ENCODE peak calls at places on chromosome 9, in six cellular contexts. R, U, W, Z, L and P are unnamed samples.

GRCh38 chr9:88355166-88355565 is 33.1 kb upstream of the SPIN1 start:
- DNase-seq in Z (no peak), U (no peak), L (no peak), W (no peak), R (no peak), P (no peak)

GRCh38 chr9:20405086-20405485 is 217.2 kb downstream of the MLLT3 start:
- DNase-seq in U (no peak), L (no peak), W (no peak), R (no peak), Z (no peak), P (no peak)

GRCh38 chr9:107158321-107158720 is 124.8 kb upstream of the RAD23B start:
- DNase-seq in U (no peak), L (peak), W (no peak), Z (no peak), R (peak), P (no peak)

GRCh38 chr9:116686135-116686534 is 970 bp upstream of the TRIM32 start:
- DNase-seq in R (no peak), W (no peak), L (no peak), U (no peak), Z (no peak), P (no peak)

GRCh38 chr9:136198605-136199083 is 6.3 kb downstream of the LHX3 start:
- DNase-seq in U (no peak), Z (no peak), R (no peak), L (no peak), W (no peak), P (no peak)

GRCh38 chr9:130110596-130111021 is 56.9 kb downstream of the GPR107 start:
- DNase-seq in U (no peak), W (no peak), R (no peak), Z (no peak), L (no peak), P (peak)

GRCh38 chr9:88388203-88388885 is at the start of gene SPIN1:
- DNase-seq in U (peak), Z (peak), L (no peak), W (peak), R (peak), P (peak)

GRCh38 chr9:95009459-95009858 is 283.0 kb downstream of the AOPEP start:
- DNase-seq in W (no peak), L (no peak), Z (no peak), R (no peak), U (no peak), P (no peak)

GRCh38 chr9:123952631-123953147 is 22.8 kb upstream of the DENND1A start:
- DNase-seq in Z (no peak), L (no peak), U (no peak), R (no peak), W (no peak), P (no peak)

GRCh38 chr9:81372628-81373191 is 316.6 kb downstream of the TLE1 start:
- DNase-seq in L (no peak), W (no peak), Z (no peak), R (no peak), U (no peak), P (no peak)

GRCh38 chr9:22052376-22052945 is 43.4 kb upstream of the CDKN2B start:
- DNase-seq in Z (no peak), R (no peak), W (no peak), U (no peak), L (no peak), P (no peak)

GRCh38 chr9:76215066-76215465 is 179.2 kb downstream of the RFK start:
- DNase-seq in Z (no peak), L (no peak), U (no peak), W (no peak), R (no peak), P (no peak)

GRCh38 chr9:119963258-119963797 is 594.1 kb upstream of the BRINP1 start:
- DNase-seq in W (peak), R (peak), U (no peak), L (peak), Z (no peak), P (no peak)

GRCh38 chr9:101443358-101443757 is 7.8 kb upstream of the ALDOB start:
- DNase-seq in W (no peak), Z (no peak), U (peak), L (no peak), R (no peak), P (no peak)

GRCh38 chr9:121285835-121286687 is 18.1 kb downstream of the GSN start:
- DNase-seq in R (no peak), Z (peak), L (no peak), W (peak), U (peak), P (peak)

GRCh38 chr9:69461488-69461887 is 136.5 kb downstream of the ENTREP1 start:
- DNase-seq in R (no peak), Z (no peak), W (no peak), U (no peak), L (no peak), P (no peak)

GRCh38 chr9:105500108-105500766 is 52.4 kb downstream of the FSD1L start:
- DNase-seq in U (no peak), Z (no peak), W (no peak), L (no peak), R (no peak), P (no peak)

GRCh38 chr9:82020341-82020740 is 31.8 kb downstream of the SPATA31D1 start:
- DNase-seq in U (no peak), W (no peak), R (no peak), L (no peak), Z (no peak), P (no peak)

GRCh38 chr9:130476151-130476730 is 31.5 kb downstream of the ASS1 start:
- DNase-seq in L (no peak), W (no peak), U (no peak), Z (no peak), R (no peak), P (no peak)

GRCh38 chr9:4334439-4334838 is 34.6 kb upstream of the GLIS3 start:
- DNase-seq in L (no peak), U (peak), R (peak), Z (peak), W (peak), P (no peak)

GRCh38 chr9:27276182-27277030 is 20.5 kb downstream of the EQTN start:
- DNase-seq in R (peak), W (no peak), L (no peak), U (no peak), Z (no peak), P (no peak)

GRCh38 chr9:121748080-121748479 is 96.6 kb downstream of the DAB2IP start:
- DNase-seq in L (no peak), W (no peak), Z (no peak), R (no peak), U (no peak), P (no peak)

GRCh38 chr9:87323933-87324332 is 173.7 kb upstream of the DAPK1 start:
- DNase-seq in Z (no peak), U (no peak), W (no peak), L (no peak), R (no peak), P (no peak)

GRCh38 chr9:27184556-27185351 is 75.7 kb downstream of the TEK start:
- DNase-seq in R (no peak), U (no peak), Z (no peak), W (peak), L (no peak), P (no peak)

GRCh38 chr9:121271368-121272351 is 3.7 kb downstream of the GSN start:
- DNase-seq in L (no peak), R (no peak), Z (no peak), W (peak), U (no peak), P (peak)

GRCh38 chr9:122015165-122015821 is 77.8 kb downstream of the TTLL11 start:
- DNase-seq in U (no peak), W (no peak), Z (no peak), R (no peak), L (no peak), P (no peak)

GRCh38 chr9:93476924-93477323 is 23.5 kb upstream of the FAM120AOS start:
- DNase-seq in Z (no peak), W (no peak), R (no peak), L (no peak), U (no peak), P (no peak)

GRCh38 chr9:89899476-89900047 is 294.8 kb downstream of the GADD45G start:
- DNase-seq in W (peak), Z (no peak), L (no peak), U (no peak), R (no peak), P (no peak)

GRCh38 chr9:108382267-108382666 is 473.5 kb downstream of the ACTL7B start:
- DNase-seq in W (no peak), Z (no peak), U (no peak), L (no peak), R (no peak), P (no peak)

GRCh38 chr9:91896513-91897121 is 53.4 kb downstream of the ROR2 start:
- DNase-seq in L (no peak), U (peak), R (no peak), W (no peak), Z (no peak), P (peak)

GRCh38 chr9:108478431-108478837 is 377.4 kb downstream of the ACTL7B start:
- DNase-seq in Z (peak), L (no peak), U (peak), R (peak), W (peak), P (no peak)

GRCh38 chr9:14298607-14299022 is 15.3 kb downstream of the NFIB start:
- DNase-seq in R (no peak), W (no peak), Z (no peak), L (no peak), U (no peak), P (no peak)

GRCh38 chr9:88697764-88698436 is 162.9 kb downstream of the NXNL2 start:
- DNase-seq in L (no peak), U (no peak), W (no peak), R (no peak), Z (no peak), P (no peak)

GRCh38 chr9:87594218-87594617 is 96.6 kb downstream of the DAPK1 start:
- DNase-seq in Z (no peak), R (no peak), W (no peak), U (no peak), L (no peak), P (no peak)

GRCh38 chr9:76677481-76678055 is 86.7 kb upstream of the PCA3 start:
- DNase-seq in L (no peak), Z (peak), W (no peak), U (no peak), R (no peak), P (no peak)

GRCh38 chr9:2321523-2322148 is 300.0 kb upstream of the VLDLR start:
- DNase-seq in L (no peak), W (no peak), U (no peak), R (no peak), Z (no peak), P (no peak)

GRCh38 chr9:72041369-72041768 is 19.0 kb downstream of the C9orf57 start:
- DNase-seq in Z (no peak), U (no peak), R (no peak), W (no peak), L (no peak), P (no peak)

GRCh38 chr9:26152350-26152749 is 474.1 kb upstream of the TUSC1 start:
- DNase-seq in W (no peak), R (no peak), U (no peak), Z (no peak), L (no peak), P (no peak)

GRCh38 chr9:136295537-136296433 is 8.1 kb downstream of the CCDC187 start:
- DNase-seq in W (no peak), R (no peak), L (no peak), Z (no peak), U (no peak), P (no peak)

GRCh38 chr9:84068872-84069271 is 88.3 kb downstream of the RMI1 start:
- DNase-seq in U (no peak), Z (no peak), L (no peak), R (no peak), W (no peak), P (no peak)
- H3K4me3 ChIP-seq in U (no peak), Z (no peak), L (no peak), R (no peak), W (no peak), P (no peak)

DNA sequence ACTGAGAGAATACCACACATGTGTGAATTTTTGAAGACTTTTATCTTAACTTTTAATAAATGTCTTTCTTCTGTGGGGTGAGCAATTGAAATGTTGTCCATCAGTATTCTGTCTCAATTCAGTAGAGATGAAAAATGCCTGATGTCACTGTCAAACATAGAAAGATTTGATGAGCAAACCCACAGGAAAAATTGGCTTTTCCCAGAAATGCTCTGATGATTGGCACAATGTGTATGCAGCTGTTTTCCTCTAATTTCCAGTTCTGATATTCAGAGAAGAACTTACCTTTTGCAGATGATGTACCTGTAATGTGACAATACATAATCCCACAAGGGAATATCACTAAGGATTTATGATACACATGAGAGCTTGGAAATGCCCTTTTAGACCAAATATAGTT is 340.0 kb downstream of the PTPRD start:
- DNase-seq in L (no peak), W (no peak), Z (no peak), R (no peak), U (no peak), P (no peak)
- TF ChIP-seq EP300 in L (no peak), W (no peak), Z (no peak), R (no peak), U (no peak), P (no peak)

GRCh38 chr9:98656536-98656935 is 52.2 kb downstream of the GABBR2 start:
- DNase-seq in W (no peak), Z (no peak), U (no peak), R (no peak), L (no peak), P (no peak)

GRCh38 chr9:98657897-98658296 is 50.8 kb downstream of the GABBR2 start:
- DNase-seq in W (no peak), Z (no peak), L (no peak), R (no peak), U (no peak), P (no peak)

GRCh38 chr9:98654247-98654646 is 54.5 kb downstream of the GABBR2 start:
- DNase-seq in Z (no peak), W (no peak), U (no peak), R (no peak), L (no peak), P (no peak)

GRCh38 chr9:98652302-98652701 is 56.4 kb downstream of the GABBR2 start:
- DNase-seq in R (no peak), W (no peak), Z (no peak), U (no peak), L (no peak), P (no peak)

GRCh38 chr9:98652741-98653140 is 56.0 kb downstream of the GABBR2 start:
- DNase-seq in R (no peak), U (no peak), W (no peak), Z (no peak), L (no peak), P (no peak)
- TF ChIP-seq POLR2A in R (no peak), U (no peak), W (no peak), Z (no peak), L (no peak), P (no peak)

DNA sequence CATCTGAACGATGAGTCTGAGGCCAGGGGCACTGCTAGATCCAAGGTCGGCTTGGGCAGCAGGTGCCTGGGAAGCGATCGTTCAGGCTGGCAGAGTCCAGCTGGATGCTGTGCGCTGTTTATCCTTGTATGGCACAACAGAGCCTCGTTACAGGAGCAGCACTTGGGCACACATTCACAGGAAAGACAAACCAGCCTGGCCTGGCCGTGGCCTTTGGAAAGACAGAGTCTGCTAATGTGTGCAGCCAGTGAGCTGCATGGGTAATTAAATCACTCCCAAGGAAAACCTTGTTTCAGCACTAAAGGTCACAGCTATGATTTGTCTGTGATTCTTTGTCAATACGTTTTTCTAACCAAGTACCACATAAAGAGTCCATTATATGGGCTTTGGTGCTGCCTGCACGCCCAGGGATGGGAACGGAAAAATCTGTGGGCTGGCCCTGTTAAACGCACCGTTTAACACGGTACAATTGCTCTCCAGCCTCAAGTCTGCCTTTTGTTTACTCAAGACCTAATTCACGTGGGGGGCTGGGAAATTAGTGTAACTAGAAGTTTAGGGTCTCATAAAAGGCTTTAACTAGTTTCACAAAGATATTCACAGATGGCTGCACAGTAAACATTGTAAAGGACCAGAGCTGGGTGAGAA is 509.3 kb downstream of the KDM4C start:
- DNase-seq in R (no peak), Z (no peak), L (no peak), W (no peak), U (peak), P (no peak)
- H3K4me3 ChIP-seq in R (no peak), Z (no peak), L (no peak), W (no peak), U (no peak), P (no peak)

DNA sequence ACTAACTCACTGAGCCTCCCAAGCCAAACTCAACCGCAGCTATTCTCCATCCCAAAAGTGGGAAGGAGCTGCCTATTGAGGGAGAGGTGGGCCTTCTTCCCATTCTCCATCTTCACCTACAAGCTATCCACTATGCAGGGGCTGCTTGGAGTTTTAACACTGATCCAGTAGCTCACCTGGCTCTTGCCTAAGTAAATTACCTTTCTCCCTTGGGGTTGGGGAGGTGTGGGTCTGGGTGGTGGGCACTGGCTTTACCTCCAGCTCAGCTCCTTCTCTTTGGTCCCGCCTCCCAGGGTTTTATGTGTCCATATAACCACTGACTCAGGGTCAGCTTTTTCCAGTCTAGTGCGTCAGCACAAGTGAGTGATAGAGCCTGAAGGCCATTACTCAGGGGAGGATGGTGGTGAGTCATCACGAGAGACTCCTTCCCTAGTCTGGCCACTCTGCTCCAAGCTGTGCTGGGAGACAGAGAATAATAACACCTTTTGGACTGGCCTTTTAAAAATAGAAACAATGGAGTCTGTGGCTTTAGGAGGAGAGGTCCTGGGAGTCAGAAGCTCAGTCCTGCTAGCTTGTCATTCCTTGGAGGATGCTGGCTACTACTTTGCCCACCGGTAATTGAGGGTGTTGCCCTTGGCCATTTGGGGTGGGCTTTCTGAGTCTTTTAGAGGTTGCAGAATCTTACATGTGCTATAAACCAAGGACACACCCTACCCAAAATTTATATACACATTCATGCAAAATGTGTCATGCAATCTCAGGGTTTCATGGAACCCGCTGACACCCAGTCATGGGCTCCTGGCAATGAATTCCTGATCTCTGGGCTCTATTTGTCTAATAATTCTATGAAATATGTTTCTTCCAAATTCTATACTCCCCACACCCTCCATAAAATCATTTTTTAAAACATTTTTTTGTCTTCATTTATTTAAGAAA is 35.6 kb upstream of the ATP6V1G1 start:
- DNase-seq in W (peak), Z (no peak), L (peak), R (peak), U (peak), P (peak)
- TF ChIP-seq EP300 in W (no peak), Z (no peak), L (no peak), R (peak), U (no peak), P (no peak)

GRCh38 chr9:126919193-126919592 is 4.6 kb downstream of the RALGPS1 start:
- DNase-seq in U (no peak), Z (no peak), W (no peak), L (no peak), R (no peak), P (no peak)

GRCh38 chr9:126916909-126917308 is 2.3 kb downstream of the RALGPS1 start:
- DNase-seq in U (no peak), L (no peak), R (no peak), Z (no peak), W (no peak), P (no peak)

GRCh38 chr9:126915846-126916543 is 1.4 kb downstream of the RALGPS1 start:
- DNase-seq in U (peak), Z (no peak), W (no peak), L (no peak), R (no peak), P (no peak)

GRCh38 chr9:126915281-126915816 is 767 bp downstream of the RALGPS1 start:
- DNase-seq in U (peak), R (peak), W (peak), L (no peak), Z (peak), P (peak)

DNA sequence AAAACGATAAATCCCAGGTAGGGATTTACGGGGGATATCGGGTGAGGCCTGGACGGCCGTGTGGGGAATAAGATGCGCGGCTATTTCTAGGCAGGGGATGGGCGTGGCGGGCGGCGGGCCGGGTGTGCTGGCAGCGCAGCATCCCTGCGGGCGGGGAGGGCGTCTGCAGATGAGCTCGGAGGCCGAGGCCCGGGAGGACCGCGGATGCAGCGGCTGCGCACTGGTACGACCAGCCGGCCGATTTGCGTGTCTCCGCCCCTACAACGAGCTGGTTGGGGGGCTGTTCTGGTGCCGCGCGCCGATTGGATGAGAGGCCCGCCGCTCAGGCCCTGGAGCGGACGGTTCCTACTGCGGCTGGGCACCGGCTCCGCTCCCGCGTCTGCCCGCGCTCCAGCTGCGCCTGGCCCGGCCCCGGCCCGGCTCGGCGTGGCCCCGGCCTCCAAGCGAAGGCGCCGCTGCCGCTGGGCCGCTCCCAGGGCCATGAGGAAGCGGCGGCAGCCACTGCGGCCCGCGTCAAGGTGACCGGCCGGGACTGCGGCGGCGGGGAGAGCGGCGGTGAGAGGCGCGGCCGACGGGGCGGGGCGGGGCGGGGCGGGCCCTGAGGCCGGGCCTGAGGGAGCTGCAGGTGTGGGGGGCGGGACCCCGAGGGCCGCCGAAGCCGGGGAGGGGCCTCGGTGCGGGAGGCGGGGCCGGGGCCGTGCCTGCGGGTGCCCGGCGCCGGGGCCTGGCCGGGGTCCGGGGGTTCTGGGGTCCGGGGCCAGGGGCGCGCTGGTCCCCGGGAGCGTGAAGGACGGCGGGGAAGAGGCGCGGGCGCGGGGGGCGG is at the start of gene RALGPS1:
- DNase-seq in U (peak), L (peak), Z (peak), R (peak), W (peak), P (peak)
- TF ChIP-seq POLR2A in U (peak), L (no peak), Z (no peak), R (peak), W (no peak), P (no peak)